ENCODE peak calls at places on chromosomes 6 and 20, in five cellular contexts. One of them, this sample, is unnamed. For H3K4me1 and H3K36me3, the result is how much of the 10 kb centered on the place peaks cover.

GRCh38 chr6:157982580-157983438 is 1.1 kb downstream of the SYNJ2 start:
- DNase-seq in aorta: no peak
- DNase-seq in CD4-positive, alpha-beta memory T cell: peak
- DNase-seq in cardiac muscle cell: peak
- DNase-seq in mucosa of descending colon: peak
- DNase-seq in this sample: no peak

GRCh38 chr6:166559211-166559610 is 27.3 kb downstream of the RAMACL start:
- DNase-seq in aorta: no peak
- DNase-seq in CD4-positive, alpha-beta memory T cell: no peak
- DNase-seq in mucosa of descending colon: no peak
- DNase-seq in cardiac muscle cell: no peak
- DNase-seq in this sample: no peak

GRCh38 chr6:111738631-111739030 is 133.0 kb upstream of the TRAF3IP2 start:
- DNase-seq in mucosa of descending colon: no peak
- DNase-seq in CD4-positive, alpha-beta memory T cell: no peak
- DNase-seq in cardiac muscle cell: no peak
- DNase-seq in aorta: no peak
- DNase-seq in this sample: no peak

GRCh38 chr6:17600527-17601388 is 656 bp downstream of the FAM8A1 start:
- DNase-seq in aorta: peak
- DNase-seq in mucosa of descending colon: peak
- DNase-seq in cardiac muscle cell: peak
- DNase-seq in CD4-positive, alpha-beta memory T cell: peak
- DNase-seq in this sample: peak

GRCh38 chr6:71721642-71722041 is 164.7 kb upstream of the RIMS1 start:
- DNase-seq in aorta: no peak
- DNase-seq in cardiac muscle cell: no peak
- DNase-seq in CD4-positive, alpha-beta memory T cell: no peak
- DNase-seq in mucosa of descending colon: no peak
- DNase-seq in this sample: no peak

GRCh38 chr6:160260283-160261119 is 1.9 kb upstream of the SLC22A2 start:
- DNase-seq in aorta: no peak
- DNase-seq in mucosa of descending colon: no peak
- DNase-seq in CD4-positive, alpha-beta memory T cell: no peak
- DNase-seq in cardiac muscle cell: no peak
- DNase-seq in this sample: no peak

GRCh38 chr20:54140927-54141566 is 32.7 kb downstream of the CYP24A1 start:
- DNase-seq in CD4-positive, alpha-beta memory T cell: no peak
- DNase-seq in aorta: no peak
- DNase-seq in cardiac muscle cell: no peak
- DNase-seq in mucosa of descending colon: no peak
- DNase-seq in this sample: no peak

GRCh38 chr20:36644032-36644712 is 1.8 kb downstream of the SLA2 start:
- DNase-seq in aorta: peak
- DNase-seq in CD4-positive, alpha-beta memory T cell: peak
- DNase-seq in cardiac muscle cell: no peak
- DNase-seq in mucosa of descending colon: peak
- DNase-seq in this sample: no peak

GRCh38 chr6:23181301-23182110 is 612.1 kb downstream of the HDGFL1 start:
- DNase-seq in aorta: no peak
- DNase-seq in mucosa of descending colon: no peak
- DNase-seq in cardiac muscle cell: no peak
- DNase-seq in CD4-positive, alpha-beta memory T cell: no peak
- DNase-seq in this sample: no peak

GRCh38 chr6:106751501-106752252 is 122.3 kb downstream of the QRSL1 start:
- DNase-seq in cardiac muscle cell: no peak
- DNase-seq in mucosa of descending colon: no peak
- DNase-seq in aorta: no peak
- DNase-seq in CD4-positive, alpha-beta memory T cell: no peak
- DNase-seq in this sample: no peak

GRCh38 chr6:35049885-35050284 is 91.3 kb downstream of the TCP11 start:
- DNase-seq in mucosa of descending colon: peak
- DNase-seq in aorta: no peak
- DNase-seq in cardiac muscle cell: no peak
- DNase-seq in CD4-positive, alpha-beta memory T cell: no peak
- DNase-seq in this sample: no peak
- H3K4me1 ChIP-seq in mucosa of descending colon: under half
- H3K4me1 ChIP-seq in aorta: under half
- H3K4me1 ChIP-seq in cardiac muscle cell: under half
- H3K4me1 ChIP-seq in CD4-positive, alpha-beta memory T cell: under half
- H3K4me1 ChIP-seq in this sample: under half

GRCh38 chr20:3660262-3661059 is 2.7 kb downstream of the GFRA4 start:
- DNase-seq in aorta: peak
- DNase-seq in mucosa of descending colon: no peak
- DNase-seq in cardiac muscle cell: no peak
- DNase-seq in CD4-positive, alpha-beta memory T cell: no peak
- DNase-seq in this sample: no peak
- H3K4me3 ChIP-seq in aorta: no peak
- H3K4me3 ChIP-seq in mucosa of descending colon: no peak
- H3K4me3 ChIP-seq in cardiac muscle cell: peak
- H3K4me3 ChIP-seq in CD4-positive, alpha-beta memory T cell: no peak
- H3K4me3 ChIP-seq in this sample: no peak

GRCh38 chr20:50898475-50898874 is 32.8 kb downstream of the ADNP start:
- DNase-seq in cardiac muscle cell: no peak
- DNase-seq in CD4-positive, alpha-beta memory T cell: no peak
- DNase-seq in aorta: no peak
- DNase-seq in mucosa of descending colon: no peak
- DNase-seq in this sample: no peak
- H3K36me3 ChIP-seq in cardiac muscle cell: under half
- H3K36me3 ChIP-seq in CD4-positive, alpha-beta memory T cell: under half
- H3K36me3 ChIP-seq in aorta: under half
- H3K36me3 ChIP-seq in mucosa of descending colon: under half
- H3K36me3 ChIP-seq in this sample: under half

DNA sequence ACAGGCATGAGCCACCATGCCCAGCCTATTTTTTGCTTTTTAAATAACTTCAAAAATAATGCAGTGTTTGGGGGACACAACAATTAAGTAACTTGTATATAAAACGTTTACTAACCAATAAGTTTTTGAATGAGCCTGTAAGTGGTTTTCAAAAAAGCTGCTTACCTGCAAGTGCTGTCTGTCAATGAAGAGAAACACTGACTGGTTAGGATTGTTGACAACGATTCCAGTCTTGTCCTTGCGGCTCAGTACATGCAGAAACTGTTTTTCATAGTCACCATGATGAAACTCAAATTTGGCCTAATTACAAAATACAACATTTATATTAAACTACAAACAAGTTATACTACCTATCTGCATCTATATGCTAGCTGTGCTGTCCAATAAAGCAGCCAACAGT is 10.3 kb downstream of the C6orf62 start:
- DNase-seq in aorta: no peak
- DNase-seq in CD4-positive, alpha-beta memory T cell: no peak
- DNase-seq in mucosa of descending colon: no peak
- DNase-seq in cardiac muscle cell: no peak
- DNase-seq in this sample: no peak
- H3K4me1 ChIP-seq in aorta: under half
- H3K4me1 ChIP-seq in CD4-positive, alpha-beta memory T cell: under half
- H3K4me1 ChIP-seq in mucosa of descending colon: under half
- H3K4me1 ChIP-seq in cardiac muscle cell: under half
- H3K4me1 ChIP-seq in this sample: under half

GRCh38 chr6:27891300-27891913 is 20.8 kb downstream of the OR2B2 start:
- DNase-seq in cardiac muscle cell: no peak
- DNase-seq in aorta: no peak
- DNase-seq in mucosa of descending colon: no peak
- DNase-seq in CD4-positive, alpha-beta memory T cell: no peak
- DNase-seq in this sample: no peak
- H3K4me3 ChIP-seq in cardiac muscle cell: peak
- H3K4me3 ChIP-seq in aorta: no peak
- H3K4me3 ChIP-seq in mucosa of descending colon: no peak
- H3K4me3 ChIP-seq in CD4-positive, alpha-beta memory T cell: no peak
- H3K4me3 ChIP-seq in this sample: no peak

DNA sequence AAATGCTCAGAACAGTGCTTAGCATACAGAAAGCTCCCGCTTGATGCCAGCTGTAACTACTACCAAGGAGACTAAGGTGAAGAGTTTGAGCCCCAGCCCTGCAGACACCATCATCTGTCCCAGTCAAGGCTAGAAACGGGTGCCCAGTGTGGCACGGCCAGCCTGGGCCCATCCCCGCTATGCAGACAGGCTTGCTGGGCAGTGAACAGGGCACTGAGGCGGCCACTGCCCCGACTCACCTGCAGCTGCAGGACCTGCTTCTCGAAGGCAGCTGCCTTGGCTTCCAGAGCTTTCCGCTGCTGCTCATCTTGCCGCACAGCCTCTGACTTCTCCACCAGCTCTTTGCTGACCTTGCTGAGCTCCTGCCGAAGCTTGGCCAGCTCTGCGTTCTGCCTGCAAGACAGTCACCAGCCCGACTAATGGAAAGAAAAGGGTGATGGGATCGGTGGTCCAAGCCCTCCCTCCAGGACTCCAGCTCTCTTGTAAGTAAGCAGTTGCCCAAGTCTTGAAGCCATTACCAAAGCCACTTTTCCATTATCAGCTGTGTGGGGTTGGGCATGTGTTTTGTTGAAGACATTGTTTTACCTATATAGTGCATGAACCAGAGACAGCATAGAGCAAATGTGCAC is 48.7 kb downstream of the RRBP1 start:
- DNase-seq in cardiac muscle cell: no peak
- DNase-seq in aorta: no peak
- DNase-seq in CD4-positive, alpha-beta memory T cell: no peak
- DNase-seq in mucosa of descending colon: no peak
- DNase-seq in this sample: no peak
- H3K36me3 ChIP-seq in cardiac muscle cell: under half
- H3K36me3 ChIP-seq in aorta: under half
- H3K36me3 ChIP-seq in CD4-positive, alpha-beta memory T cell: under half
- H3K36me3 ChIP-seq in mucosa of descending colon: under half
- H3K36me3 ChIP-seq in this sample: under half